ENCODE peak calls at places on chromosome 13, in ten cellular contexts. One of them, this sample, is unnamed.
A peak's percentile ranks its signal among the peaks of the same experiment; 100 is the strongest.

GRCh38 chr13:108176685-108177274 is 38.6 kb downstream of the LIG4 start:
- DNase-seq in ascending aorta: no peak
- DNase-seq in ovary: no peak
- DNase-seq in tibial artery: no peak
- DNase-seq in fibroblast of pulmonary artery: peak; percentile 38
- DNase-seq in NB4: peak; percentile 48
- DNase-seq in SW 1271: no peak
- DNase-seq in stimulated activated CD8-positive, alpha-beta memory T cell treated with anti-CD3 and anti-CD28 coated beads, Interleukin-4, amount 100 ng/mL, for 24 hours: peak; percentile 24
- DNase-seq in GM20000: peak; percentile 55
- DNase-seq in body of pancreas: peak; percentile 21
- DNase-seq in this sample: no peak

GRCh38 chr13:30463820-30464495 is 1.8 kb downstream of the HMGB1 start:
- DNase-seq in ascending aorta: no peak
- DNase-seq in ovary: peak; percentile 65
- DNase-seq in tibial artery: peak; percentile 50
- DNase-seq in fibroblast of pulmonary artery: peak; percentile 69
- DNase-seq in NB4: peak; percentile 73
- DNase-seq in SW 1271: peak; percentile 11
- DNase-seq in stimulated activated CD8-positive, alpha-beta memory T cell treated with anti-CD3 and anti-CD28 coated beads, Interleukin-4, amount 100 ng/mL, for 24 hours: peak; percentile 57
- DNase-seq in GM20000: peak; percentile 66
- DNase-seq in body of pancreas: peak; percentile 69
- DNase-seq in this sample: peak; percentile 75

GRCh38 chr13:114124921-114125320 is 7.5 kb downstream of the RASA3 start:
- DNase-seq in ascending aorta: no peak
- DNase-seq in ovary: no peak
- DNase-seq in tibial artery: no peak
- DNase-seq in fibroblast of pulmonary artery: peak; percentile 66
- DNase-seq in NB4: peak; percentile 84
- DNase-seq in SW 1271: no peak
- DNase-seq in stimulated activated CD8-positive, alpha-beta memory T cell treated with anti-CD3 and anti-CD28 coated beads, Interleukin-4, amount 100 ng/mL, for 24 hours: no peak
- DNase-seq in GM20000: peak; percentile 67
- DNase-seq in body of pancreas: no peak
- DNase-seq in this sample: no peak

GRCh38 chr13:98022210-98022609 is 68.7 kb downstream of the IPO5 start:
- DNase-seq in ascending aorta: no peak
- DNase-seq in ovary: no peak
- DNase-seq in tibial artery: no peak
- DNase-seq in fibroblast of pulmonary artery: peak; percentile 69
- DNase-seq in NB4: no peak
- DNase-seq in SW 1271: no peak
- DNase-seq in stimulated activated CD8-positive, alpha-beta memory T cell treated with anti-CD3 and anti-CD28 coated beads, Interleukin-4, amount 100 ng/mL, for 24 hours: no peak
- DNase-seq in GM20000: no peak
- DNase-seq in body of pancreas: no peak
- DNase-seq in this sample: no peak

GRCh38 chr13:44930907-44931676 is 58.2 kb downstream of the NUFIP1 start:
- DNase-seq in ascending aorta: no peak
- DNase-seq in ovary: no peak
- DNase-seq in tibial artery: no peak
- DNase-seq in fibroblast of pulmonary artery: peak; percentile 42
- DNase-seq in NB4: peak; percentile 25
- DNase-seq in SW 1271: no peak
- DNase-seq in stimulated activated CD8-positive, alpha-beta memory T cell treated with anti-CD3 and anti-CD28 coated beads, Interleukin-4, amount 100 ng/mL, for 24 hours: no peak
- DNase-seq in GM20000: no peak
- DNase-seq in body of pancreas: no peak
- DNase-seq in this sample: no peak

GRCh38 chr13:67859904-67860303 is 629.8 kb upstream of the PCDH9 start:
- DNase-seq in ascending aorta: no peak
- DNase-seq in ovary: no peak
- DNase-seq in tibial artery: no peak
- DNase-seq in fibroblast of pulmonary artery: no peak
- DNase-seq in NB4: no peak
- DNase-seq in SW 1271: no peak
- DNase-seq in stimulated activated CD8-positive, alpha-beta memory T cell treated with anti-CD3 and anti-CD28 coated beads, Interleukin-4, amount 100 ng/mL, for 24 hours: no peak
- DNase-seq in GM20000: no peak
- DNase-seq in body of pancreas: no peak
- DNase-seq in this sample: no peak

GRCh38 chr13:91122766-91123165 is 224.7 kb upstream of the MIR17HG start:
- DNase-seq in ascending aorta: no peak
- DNase-seq in ovary: no peak
- DNase-seq in tibial artery: no peak
- DNase-seq in fibroblast of pulmonary artery: no peak
- DNase-seq in NB4: no peak
- DNase-seq in SW 1271: no peak
- DNase-seq in stimulated activated CD8-positive, alpha-beta memory T cell treated with anti-CD3 and anti-CD28 coated beads, Interleukin-4, amount 100 ng/mL, for 24 hours: no peak
- DNase-seq in GM20000: no peak
- DNase-seq in body of pancreas: no peak
- DNase-seq in this sample: no peak

GRCh38 chr13:88602786-88603777 is 931.9 kb downstream of the SLITRK5 start:
- DNase-seq in ascending aorta: no peak
- DNase-seq in ovary: no peak
- DNase-seq in tibial artery: no peak
- DNase-seq in fibroblast of pulmonary artery: no peak
- DNase-seq in NB4: no peak
- DNase-seq in SW 1271: no peak
- DNase-seq in stimulated activated CD8-positive, alpha-beta memory T cell treated with anti-CD3 and anti-CD28 coated beads, Interleukin-4, amount 100 ng/mL, for 24 hours: no peak
- DNase-seq in GM20000: no peak
- DNase-seq in body of pancreas: no peak
- DNase-seq in this sample: no peak

GRCh38 chr13:80824231-80824630 is 483.3 kb upstream of the SPRY2 start:
- DNase-seq in ascending aorta: no peak
- DNase-seq in ovary: no peak
- DNase-seq in tibial artery: no peak
- DNase-seq in fibroblast of pulmonary artery: peak; percentile 75
- DNase-seq in NB4: no peak
- DNase-seq in SW 1271: no peak
- DNase-seq in stimulated activated CD8-positive, alpha-beta memory T cell treated with anti-CD3 and anti-CD28 coated beads, Interleukin-4, amount 100 ng/mL, for 24 hours: no peak
- DNase-seq in GM20000: no peak
- DNase-seq in body of pancreas: no peak
- DNase-seq in this sample: no peak

GRCh38 chr13:19766637-19767036 is 16.1 kb downstream of the PSPC1 start:
- DNase-seq in ascending aorta: no peak
- DNase-seq in ovary: no peak
- DNase-seq in tibial artery: no peak
- DNase-seq in fibroblast of pulmonary artery: no peak
- DNase-seq in NB4: no peak
- DNase-seq in SW 1271: no peak
- DNase-seq in stimulated activated CD8-positive, alpha-beta memory T cell treated with anti-CD3 and anti-CD28 coated beads, Interleukin-4, amount 100 ng/mL, for 24 hours: no peak
- DNase-seq in GM20000: no peak
- DNase-seq in body of pancreas: no peak
- DNase-seq in this sample: no peak

GRCh38 chr13:48731957-48732569 is 78.3 kb downstream of the CYSLTR2 start:
- DNase-seq in ascending aorta: no peak
- DNase-seq in ovary: peak; percentile 49
- DNase-seq in tibial artery: no peak
- DNase-seq in fibroblast of pulmonary artery: peak; percentile 35
- DNase-seq in NB4: peak; percentile 78
- DNase-seq in SW 1271: no peak
- DNase-seq in stimulated activated CD8-positive, alpha-beta memory T cell treated with anti-CD3 and anti-CD28 coated beads, Interleukin-4, amount 100 ng/mL, for 24 hours: peak; percentile 42
- DNase-seq in GM20000: peak; percentile 51
- DNase-seq in body of pancreas: peak; percentile 45
- DNase-seq in this sample: no peak

GRCh38 chr13:36298535-36299068 is 988 bp upstream of the CCDC169 start:
- DNase-seq in ascending aorta: no peak
- DNase-seq in ovary: no peak
- DNase-seq in tibial artery: no peak
- DNase-seq in fibroblast of pulmonary artery: no peak
- DNase-seq in NB4: peak; percentile 8
- DNase-seq in SW 1271: no peak
- DNase-seq in stimulated activated CD8-positive, alpha-beta memory T cell treated with anti-CD3 and anti-CD28 coated beads, Interleukin-4, amount 100 ng/mL, for 24 hours: no peak
- DNase-seq in GM20000: no peak
- DNase-seq in body of pancreas: no peak
- DNase-seq in this sample: no peak

GRCh38 chr13:55000043-55000442 is 1971.4 kb downstream of the OLFM4 start:
- DNase-seq in ascending aorta: no peak
- DNase-seq in ovary: no peak
- DNase-seq in tibial artery: no peak
- DNase-seq in fibroblast of pulmonary artery: no peak
- DNase-seq in NB4: no peak
- DNase-seq in SW 1271: no peak
- DNase-seq in stimulated activated CD8-positive, alpha-beta memory T cell treated with anti-CD3 and anti-CD28 coated beads, Interleukin-4, amount 100 ng/mL, for 24 hours: no peak
- DNase-seq in GM20000: no peak
- DNase-seq in body of pancreas: no peak
- DNase-seq in this sample: no peak

GRCh38 chr13:94505730-94506129 is 26.2 kb upstream of the DCT start:
- DNase-seq in ascending aorta: no peak
- DNase-seq in ovary: no peak
- DNase-seq in tibial artery: no peak
- DNase-seq in fibroblast of pulmonary artery: no peak
- DNase-seq in NB4: no peak
- DNase-seq in SW 1271: no peak
- DNase-seq in stimulated activated CD8-positive, alpha-beta memory T cell treated with anti-CD3 and anti-CD28 coated beads, Interleukin-4, amount 100 ng/mL, for 24 hours: no peak
- DNase-seq in GM20000: no peak
- DNase-seq in body of pancreas: no peak
- DNase-seq in this sample: no peak

GRCh38 chr13:64164435-64164834 is 2748.8 kb upstream of the PCDH20 start:
- DNase-seq in ascending aorta: no peak
- DNase-seq in ovary: peak; percentile 16
- DNase-seq in tibial artery: no peak
- DNase-seq in fibroblast of pulmonary artery: no peak
- DNase-seq in NB4: no peak
- DNase-seq in SW 1271: no peak
- DNase-seq in stimulated activated CD8-positive, alpha-beta memory T cell treated with anti-CD3 and anti-CD28 coated beads, Interleukin-4, amount 100 ng/mL, for 24 hours: no peak
- DNase-seq in GM20000: no peak
- DNase-seq in body of pancreas: peak; percentile 9
- DNase-seq in this sample: no peak

GRCh38 chr13:104553156-104553555 is 1486.9 kb upstream of the SLC10A2 start:
- DNase-seq in ascending aorta: no peak
- DNase-seq in ovary: no peak
- DNase-seq in tibial artery: no peak
- DNase-seq in fibroblast of pulmonary artery: peak; percentile 66
- DNase-seq in NB4: no peak
- DNase-seq in SW 1271: no peak
- DNase-seq in stimulated activated CD8-positive, alpha-beta memory T cell treated with anti-CD3 and anti-CD28 coated beads, Interleukin-4, amount 100 ng/mL, for 24 hours: no peak
- DNase-seq in GM20000: no peak
- DNase-seq in body of pancreas: no peak
- DNase-seq in this sample: no peak

GRCh38 chr13:19927117-19927734 is 31.3 kb upstream of the ZMYM2 start:
- DNase-seq in ascending aorta: no peak
- DNase-seq in ovary: no peak
- DNase-seq in tibial artery: no peak
- DNase-seq in fibroblast of pulmonary artery: peak; percentile 34
- DNase-seq in NB4: peak; percentile 48
- DNase-seq in SW 1271: no peak
- DNase-seq in stimulated activated CD8-positive, alpha-beta memory T cell treated with anti-CD3 and anti-CD28 coated beads, Interleukin-4, amount 100 ng/mL, for 24 hours: no peak
- DNase-seq in GM20000: peak; percentile 18
- DNase-seq in body of pancreas: no peak
- DNase-seq in this sample: no peak

This sample was measured in ureter.